ENCODE peak calls at places on chromosomes 3 and 15, in six cellular contexts. I, M, U, R, Y and F are unnamed samples.

GRCh38 chr3:64003589-64003988 is 19.7 kb downstream of the PSMD6 start:
- DNase-seq in I (no peak), M (no peak), U (no peak), R (no peak), Y (no peak), F (no peak)

GRCh38 chr3:30324587-30324986 is 281.8 kb upstream of the TGFBR2 start:
- DNase-seq in I (no peak), M (no peak), U (no peak), R (no peak), Y (no peak), F (no peak)

GRCh38 chr3:256501-256900 is 59.9 kb downstream of the CHL1 start:
- DNase-seq in I (no peak), M (no peak), U (no peak), R (no peak), Y (no peak), F (no peak)

GRCh38 chr3:153164009-153164550 is 2.1 kb downstream of the RAP2B start:
- DNase-seq in I (no peak), M (no peak), U (no peak), R (no peak), Y (no peak), F (no peak)

GRCh38 chr3:176948123-176948522 is 249.2 kb downstream of the TBL1XR1 start:
- DNase-seq in I (no peak), M (no peak), U (no peak), R (no peak), Y (no peak), F (no peak)

GRCh38 chr15:87477759-87478687 is 778.5 kb downstream of the NTRK3 start:
- DNase-seq in I (no peak), M (peak), U (peak), R (no peak), Y (no peak), F (no peak)

GRCh38 chr3:68876112-68876713 is 56.1 kb downstream of the TAFA4 start:
- DNase-seq in I (peak), M (peak), U (peak), R (no peak), Y (no peak), F (no peak)

GRCh38 chr3:43692085-43692484 is 1.3 kb downstream of the ABHD5 start:
- DNase-seq in I (no peak), M (no peak), U (no peak), R (no peak), Y (no peak), F (no peak)

GRCh38 chr3:14377838-14378169 is 24.6 kb upstream of the SLC6A6 start:
- DNase-seq in I (peak), M (no peak), U (no peak), R (peak), Y (no peak), F (no peak)

GRCh38 chr3:110378481-110378880 is 693.1 kb upstream of the NECTIN3 start:
- DNase-seq in I (no peak), M (no peak), U (no peak), R (no peak), Y (no peak), F (no peak)

GRCh38 chr3:138367912-138368311 is 19.5 kb downstream of the MRAS start:
- DNase-seq in I (peak), M (no peak), U (peak), R (no peak), Y (no peak), F (no peak)